ENCODE peak calls at places on chromosomes 13 and 19, in four cellular contexts. One of them, this sample, is unnamed.
A peak's percentile ranks its signal among the peaks of the same experiment; 100 is the strongest.

GRCh38 chr13:21458457-21458815 is 667 bp downstream of the ZDHHC20 start:
- DNase-seq in K562: peak; percentile 42
- DNase-seq in HCT116: no peak
- DNase-seq in T47D: peak; percentile 68
- DNase-seq in this sample: no peak

GRCh38 chr13:77031869-77032268 is 4.9 kb upstream of the FBXL3 start:
- DNase-seq in K562: no peak
- DNase-seq in HCT116: no peak
- DNase-seq in T47D: no peak
- DNase-seq in this sample: no peak

GRCh38 chr13:37869756-37870488 is at the start of gene TRPC4:
- DNase-seq in HCT116: no peak
- DNase-seq in T47D: peak; percentile 23
- DNase-seq in K562: peak; percentile 30
- DNase-seq in this sample: peak; percentile 78

GRCh38 chr19:38405276-38405675 is 2.4 kb downstream of the FAM98C start:
- DNase-seq in K562: no peak
- DNase-seq in HCT116: no peak
- DNase-seq in T47D: no peak
- DNase-seq in this sample: no peak

GRCh38 chr13:51997641-51998330 is 13.5 kb downstream of the ATP7B start:
- DNase-seq in HCT116: no peak
- DNase-seq in K562: no peak
- DNase-seq in T47D: no peak
- DNase-seq in this sample: no peak

GRCh38 chr13:38804536-38804935 is 117.7 kb downstream of the FREM2 start:
- DNase-seq in K562: no peak
- DNase-seq in T47D: no peak
- DNase-seq in HCT116: no peak
- DNase-seq in this sample: no peak

GRCh38 chr13:93951153-93951552 is 528.3 kb downstream of the DCT start:
- DNase-seq in HCT116: no peak
- DNase-seq in T47D: no peak
- DNase-seq in K562: no peak
- DNase-seq in this sample: no peak

GRCh38 chr19:39407394-39407643 is 672 bp downstream of the ZFP36 start:
- DNase-seq in T47D: no peak
- DNase-seq in HCT116: no peak
- DNase-seq in K562: no peak
- DNase-seq in this sample: no peak

GRCh38 chr13:106796280-106797047 is 228.5 kb upstream of the ARGLU1 start:
- DNase-seq in HCT116: no peak
- DNase-seq in K562: no peak
- DNase-seq in T47D: no peak
- DNase-seq in this sample: peak; percentile 63

GRCh38 chr13:100063333-100063732 is 25.6 kb upstream of the PCCA start:
- DNase-seq in K562: no peak
- DNase-seq in HCT116: no peak
- DNase-seq in T47D: no peak
- DNase-seq in this sample: no peak

GRCh38 chr13:47426126-47426849 is 529.4 kb upstream of the HTR2A start:
- DNase-seq in HCT116: no peak
- DNase-seq in K562: no peak
- DNase-seq in T47D: no peak
- DNase-seq in this sample: no peak

GRCh38 chr13:84896128-84896527 is 903.1 kb downstream of the SLITRK6 start:
- DNase-seq in K562: peak; percentile 3
- DNase-seq in HCT116: peak; percentile 45
- DNase-seq in T47D: peak; percentile 24
- DNase-seq in this sample: peak; percentile 53

GRCh38 chr19:2747349-2747748 is 7.5 kb upstream of the SLC39A3 start:
- DNase-seq in K562: no peak
- DNase-seq in HCT116: no peak
- DNase-seq in T47D: no peak
- DNase-seq in this sample: no peak

GRCh38 chr13:110812111-110812868 is 98.8 kb downstream of the ING1 start:
- DNase-seq in K562: no peak
- DNase-seq in T47D: no peak
- DNase-seq in HCT116: no peak
- DNase-seq in this sample: peak; percentile 68

GRCh38 chr13:113928701-113929627 is 44.9 kb downstream of the C13orf46 start:
- DNase-seq in HCT116: no peak
- DNase-seq in T47D: no peak
- DNase-seq in K562: no peak
- DNase-seq in this sample: no peak

GRCh38 chr19:3132971-3133792 is 2.7 kb upstream of the GNA15 start:
- DNase-seq in HCT116: no peak
- DNase-seq in T47D: no peak
- DNase-seq in K562: peak; percentile 62
- DNase-seq in this sample: no peak

GRCh38 chr19:17539288-17540117 is 15.9 kb upstream of the COLGALT1 start:
- DNase-seq in K562: peak; percentile 99
- DNase-seq in HCT116: peak; percentile 96
- DNase-seq in T47D: peak; percentile 94
- DNase-seq in this sample: peak; percentile 100

GRCh38 chr13:101706651-101707050 is 254.2 kb downstream of the ITGBL1 start:
- DNase-seq in K562: no peak
- DNase-seq in HCT116: no peak
- DNase-seq in T47D: no peak
- DNase-seq in this sample: no peak

GRCh38 chr13:114222461-114222968 is 12.2 kb upstream of the CDC16 start:
- DNase-seq in K562: peak; percentile 83
- DNase-seq in HCT116: no peak
- DNase-seq in T47D: no peak
- DNase-seq in this sample: no peak

GRCh38 chr13:83943530-83944279 is 61.4 kb upstream of the SLITRK1 start:
- DNase-seq in K562: no peak
- DNase-seq in T47D: no peak
- DNase-seq in HCT116: no peak
- DNase-seq in this sample: no peak

GRCh38 chr19:43700368-43701015 is 15.4 kb upstream of the IRGC start:
- DNase-seq in HCT116: no peak
- DNase-seq in T47D: no peak
- DNase-seq in K562: no peak
- DNase-seq in this sample: no peak

GRCh38 chr13:34391071-34391470 is 551.0 kb upstream of the NBEA start:
- DNase-seq in T47D: no peak
- DNase-seq in K562: no peak
- DNase-seq in HCT116: no peak
- DNase-seq in this sample: no peak

GRCh38 chr13:101307181-101307701 is 109.1 kb downstream of the NALCN start:
- DNase-seq in T47D: no peak
- DNase-seq in K562: no peak
- DNase-seq in HCT116: no peak
- DNase-seq in this sample: no peak

GRCh38 chr13:45143346-45143751 is 23.0 kb downstream of the GTF2F2 start:
- DNase-seq in K562: no peak
- DNase-seq in HCT116: peak; percentile 8
- DNase-seq in T47D: no peak
- DNase-seq in this sample: no peak

GRCh38 chr13:97512732-97513131 is 78.8 kb downstream of the RAP2A start:
- DNase-seq in K562: no peak
- DNase-seq in HCT116: no peak
- DNase-seq in T47D: no peak
- DNase-seq in this sample: no peak

GRCh38 chr13:108227651-108228272 is 9.6 kb downstream of the ABHD13 start:
- DNase-seq in T47D: no peak
- DNase-seq in K562: peak; percentile 29
- DNase-seq in HCT116: peak; percentile 19
- DNase-seq in this sample: no peak

GRCh38 chr13:93559718-93560117 is 333.1 kb downstream of the GPC6 start:
- DNase-seq in HCT116: no peak
- DNase-seq in T47D: no peak
- DNase-seq in K562: no peak
- DNase-seq in this sample: no peak

GRCh38 chr13:34750078-34750703 is 191.9 kb upstream of the NBEA start:
- DNase-seq in T47D: no peak
- DNase-seq in K562: no peak
- DNase-seq in HCT116: no peak
- DNase-seq in this sample: no peak

GRCh38 chr13:20721454-20722357 is 18.2 kb downstream of the IL17D start:
- DNase-seq in HCT116: no peak
- DNase-seq in T47D: no peak
- DNase-seq in K562: peak; percentile 30
- DNase-seq in this sample: no peak

DNA sequence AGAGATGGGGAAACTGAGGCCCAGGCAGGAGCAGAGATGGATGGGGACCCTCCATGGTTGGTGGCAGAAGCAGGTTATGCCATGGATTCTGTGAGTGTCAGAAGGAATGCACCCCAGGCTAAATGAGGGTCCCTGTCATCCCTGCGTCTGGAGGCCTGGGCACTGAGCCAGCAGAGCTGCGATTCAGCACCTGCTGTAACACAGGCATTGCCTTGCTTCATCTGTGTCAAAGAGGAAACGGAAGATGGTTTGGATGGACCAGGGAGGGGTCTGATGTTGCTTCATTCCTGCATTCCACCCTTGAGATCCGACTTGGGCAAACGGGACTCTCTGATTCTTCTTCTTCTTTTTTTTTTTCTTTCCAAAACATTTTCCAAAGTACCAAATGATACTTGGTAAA is 1.2 kb downstream of the C5AR1 start:
- DNase-seq in K562: no peak
- DNase-seq in T47D: no peak
- DNase-seq in HCT116: no peak
- DNase-seq in this sample: no peak
- TF ChIP-seq JUND in K562: no peak
- TF ChIP-seq JUND in T47D: no peak
- TF ChIP-seq JUND in HCT116: no peak
- TF ChIP-seq JUND in this sample: no peak

GRCh38 chr19:53981408-53981998 is 9.9 kb upstream of the CACNG6 start:
- DNase-seq in K562: no peak
- DNase-seq in T47D: no peak
- DNase-seq in HCT116: no peak
- DNase-seq in this sample: no peak

GRCh38 chr19:53978975-53979801 is 12.2 kb upstream of the CACNG6 start:
- DNase-seq in T47D: no peak
- DNase-seq in HCT116: no peak
- DNase-seq in K562: no peak
- DNase-seq in this sample: no peak

GRCh38 chr19:53977429-53977990 is 13.9 kb upstream of the CACNG6 start:
- DNase-seq in T47D: peak; percentile 44
- DNase-seq in K562: peak; percentile 75
- DNase-seq in HCT116: peak; percentile 70
- DNase-seq in this sample: no peak

GRCh38 chr19:53980553-53981407 is 10.7 kb upstream of the CACNG6 start:
- DNase-seq in T47D: peak; percentile 84
- DNase-seq in K562: no peak
- DNase-seq in HCT116: peak; percentile 86
- DNase-seq in this sample: no peak

GRCh38 chr19:53977991-53978731 is 13.3 kb upstream of the CACNG6 start:
- DNase-seq in K562: peak; percentile 54
- DNase-seq in HCT116: peak; percentile 40
- DNase-seq in T47D: no peak
- DNase-seq in this sample: peak; percentile 97
- TF ChIP-seq JUND in K562: no peak
- TF ChIP-seq JUND in HCT116: no peak
- TF ChIP-seq JUND in T47D: no peak
- TF ChIP-seq JUND in this sample: no peak

DNA sequence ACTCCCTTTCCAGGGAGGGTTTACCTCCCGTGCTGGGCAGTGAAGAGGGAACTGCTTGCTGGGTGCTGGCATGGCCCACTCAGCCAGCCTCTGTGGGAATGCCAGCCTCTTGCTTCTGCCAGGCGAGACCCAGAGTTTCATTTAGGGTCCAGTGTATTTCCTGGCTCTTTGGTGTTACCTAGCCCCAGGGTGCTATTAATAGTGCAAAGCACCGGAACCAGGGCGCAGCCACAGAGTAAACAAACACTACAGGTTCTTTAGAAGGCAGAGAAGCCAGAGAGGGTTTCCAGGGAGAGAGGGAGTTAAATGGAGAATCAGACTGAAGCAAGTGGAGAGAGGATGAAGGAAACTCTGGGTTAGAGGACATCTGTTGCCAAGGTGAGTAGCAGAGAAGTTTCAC is 74.9 kb upstream of the SPATA13 start:
- DNase-seq in HCT116: no peak
- DNase-seq in T47D: no peak
- DNase-seq in K562: no peak
- DNase-seq in this sample: no peak
- TF ChIP-seq JUND in HCT116: no peak
- TF ChIP-seq JUND in T47D: no peak
- TF ChIP-seq JUND in K562: no peak
- TF ChIP-seq JUND in this sample: no peak

DNA sequence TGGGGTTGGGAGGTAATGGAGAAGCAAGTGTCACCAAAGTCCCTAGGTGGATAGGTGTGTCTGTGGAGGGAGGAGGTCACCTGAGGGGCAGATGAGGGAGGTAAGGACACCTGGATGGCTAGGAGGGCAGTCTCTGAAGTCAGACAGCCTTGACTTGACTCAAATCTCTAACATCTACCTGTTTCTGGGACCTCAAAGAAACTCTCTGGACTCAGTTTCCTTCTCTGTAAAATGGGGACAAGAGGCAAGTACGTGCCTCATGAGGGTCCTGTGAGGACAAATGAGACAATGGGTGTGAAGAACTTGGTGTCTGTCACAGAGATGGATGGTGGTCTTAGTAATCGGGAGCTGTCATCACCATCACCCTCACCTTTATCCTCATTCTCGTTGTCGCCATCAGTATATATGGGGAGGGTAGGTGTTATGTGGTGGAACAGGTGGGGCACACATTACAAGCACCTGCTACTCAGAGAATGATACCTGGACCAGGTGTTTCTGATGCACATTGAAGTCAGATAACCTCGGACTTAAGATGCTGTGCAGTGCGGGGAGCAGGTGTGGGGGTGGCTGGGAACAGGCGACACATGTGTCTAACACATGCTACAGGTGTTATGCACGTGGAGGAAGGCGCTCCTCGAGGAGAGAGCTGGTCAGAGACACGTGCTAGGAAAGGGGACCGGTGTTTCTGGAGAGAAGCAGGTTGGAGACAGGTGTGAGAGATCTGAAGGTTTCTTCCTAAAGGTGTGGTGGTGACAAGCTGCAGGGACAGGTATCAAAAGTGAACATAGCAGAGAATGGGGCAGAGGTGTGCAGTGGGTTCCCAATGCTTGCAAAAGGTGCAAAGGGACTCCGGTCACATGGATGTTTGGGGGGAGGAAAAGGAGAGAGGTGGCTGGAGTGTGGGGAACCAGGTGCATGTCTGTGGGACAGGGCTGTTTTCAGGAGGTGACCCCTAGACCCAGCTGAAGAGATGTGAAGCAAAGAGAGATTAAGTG is 3.8 kb downstream of the ERFL start:
- DNase-seq in T47D: no peak
- DNase-seq in HCT116: no peak
- DNase-seq in K562: no peak
- DNase-seq in this sample: no peak
- TF ChIP-seq JUND in T47D: no peak
- TF ChIP-seq JUND in HCT116: no peak
- TF ChIP-seq JUND in K562: no peak
- TF ChIP-seq JUND in this sample: no peak

GRCh38 chr13:30862707-30863106 is 43.4 kb upstream of the MEDAG start:
- DNase-seq in K562: no peak
- DNase-seq in HCT116: no peak
- DNase-seq in T47D: no peak
- DNase-seq in this sample: no peak
- TF ChIP-seq JUND in K562: no peak
- TF ChIP-seq JUND in HCT116: no peak
- TF ChIP-seq JUND in T47D: no peak
- TF ChIP-seq JUND in this sample: no peak

GRCh38 chr13:78714717-78715116 is 55.8 kb upstream of the OBI1 start:
- DNase-seq in K562: no peak
- DNase-seq in T47D: no peak
- DNase-seq in HCT116: no peak
- DNase-seq in this sample: no peak
- TF ChIP-seq JUND in K562: no peak
- TF ChIP-seq JUND in T47D: no peak
- TF ChIP-seq JUND in HCT116: no peak
- TF ChIP-seq JUND in this sample: no peak

This sample was measured in H1.